ENCODE peak calls at places on chromosomes 6 and 20, in four cellular contexts. One of them, this sample, is unnamed.

GRCh38 chr6:6640915-6641314 is 52.4 kb downstream of the LY86 start:
- DNase-seq in dermis blood vessel endothelial cell: no peak
- DNase-seq in LHCN-M2: no peak
- DNase-seq in NCI-H774: no peak
- DNase-seq in this sample: no peak

GRCh38 chr6:111566873-111567517 is 38.7 kb downstream of the TRAF3IP2 start:
- DNase-seq in NCI-H774: peak; percentile 94
- DNase-seq in LHCN-M2: no peak
- DNase-seq in dermis blood vessel endothelial cell: peak; percentile 94
- DNase-seq in this sample: peak; percentile 59

GRCh38 chr6:88679841-88680240 is 283.6 kb downstream of the RNGTT start:
- DNase-seq in NCI-H774: no peak
- DNase-seq in dermis blood vessel endothelial cell: no peak
- DNase-seq in LHCN-M2: no peak
- DNase-seq in this sample: no peak

GRCh38 chr6:8082954-8083858 is 19.0 kb upstream of the BLOC1S5 start:
- DNase-seq in LHCN-M2: peak; percentile 92
- DNase-seq in NCI-H774: peak; percentile 22
- DNase-seq in dermis blood vessel endothelial cell: peak; percentile 89
- DNase-seq in this sample: peak; percentile 82

GRCh38 chr6:85641916-85642773 is 541 bp downstream of the SYNCRIP start:
- DNase-seq in LHCN-M2: peak; percentile 47
- DNase-seq in NCI-H774: peak; percentile 63
- DNase-seq in dermis blood vessel endothelial cell: peak; percentile 69
- DNase-seq in this sample: peak; percentile 57

GRCh38 chr6:57159127-57159526 is 13.0 kb upstream of the BAG2 start:
- DNase-seq in NCI-H774: no peak
- DNase-seq in dermis blood vessel endothelial cell: no peak
- DNase-seq in LHCN-M2: no peak
- DNase-seq in this sample: no peak

GRCh38 chr6:158472453-158472852 is 87.4 kb upstream of the TMEM181 start:
- DNase-seq in dermis blood vessel endothelial cell: peak; percentile 24
- DNase-seq in NCI-H774: no peak
- DNase-seq in LHCN-M2: no peak
- DNase-seq in this sample: peak; percentile 91

GRCh38 chr20:10264166-10264558 is 45.5 kb downstream of the SNAP25 start:
- DNase-seq in LHCN-M2: no peak
- DNase-seq in NCI-H774: no peak
- DNase-seq in dermis blood vessel endothelial cell: no peak
- DNase-seq in this sample: no peak

GRCh38 chr20:61260905-61261304 is 8.8 kb downstream of the CDH4 start:
- DNase-seq in dermis blood vessel endothelial cell: no peak
- DNase-seq in NCI-H774: no peak
- DNase-seq in LHCN-M2: no peak
- DNase-seq in this sample: no peak

GRCh38 chr6:5619249-5619648 is 357.9 kb downstream of the FARS2 start:
- DNase-seq in NCI-H774: no peak
- DNase-seq in LHCN-M2: no peak
- DNase-seq in dermis blood vessel endothelial cell: no peak
- DNase-seq in this sample: no peak

GRCh38 chr6:138815797-138816528 is 20.1 kb downstream of the ECT2L start:
- DNase-seq in NCI-H774: peak; percentile 78
- DNase-seq in LHCN-M2: peak; percentile 71
- DNase-seq in dermis blood vessel endothelial cell: peak; percentile 82
- DNase-seq in this sample: peak; percentile 74

GRCh38 chr20:25695532-25696383 is 895 bp downstream of the ZNF337 start:
- DNase-seq in dermis blood vessel endothelial cell: peak; percentile 10
- DNase-seq in LHCN-M2: peak; percentile 11
- DNase-seq in NCI-H774: no peak
- DNase-seq in this sample: peak; percentile 18

GRCh38 chr6:79640146-79641111 is 9.3 kb downstream of the SH3BGRL2 start:
- DNase-seq in LHCN-M2: no peak
- DNase-seq in dermis blood vessel endothelial cell: peak; percentile 52
- DNase-seq in NCI-H774: no peak
- DNase-seq in this sample: no peak

GRCh38 chr6:87274660-87275273 is 47.6 kb upstream of the SMIM8 start:
- DNase-seq in dermis blood vessel endothelial cell: peak; percentile 15
- DNase-seq in LHCN-M2: peak; percentile 17
- DNase-seq in NCI-H774: no peak
- DNase-seq in this sample: peak; percentile 11